ENCODE peak calls at places on chromosomes 6 and 20, in nine cellular contexts. Z is upper lobe of right lung, Y is choroid plexus epithelial cell, C is tibial nerve, O is fibroblast of lung, F is foreskin fibroblast, G is mammary epithelial cell, X is BJ, M is bronchial epithelial cell. V is an unnamed sample.
A peak's percentile ranks its signal among the peaks of the same experiment; 100 is the strongest.

GRCh38 chr20:15940127-15940526 is 633.1 kb downstream of the KIF16B start:
- DNase-seq in Y (no peak), C (no peak), O (no peak), G (no peak), Z (no peak), M (no peak), F (no peak), X (no peak), V (no peak)

GRCh38 chr6:524803-525202 is 132.1 kb downstream of the HUS1B start:
- DNase-seq in Y (peak; percentile 20), M (no peak), X (no peak), G (no peak), O (no peak), F (no peak), C (no peak), Z (no peak), V (no peak)

GRCh38 chr6:152087096-152087495 is 279.6 kb downstream of the ESR1 start:
- DNase-seq in X (no peak), M (no peak), G (peak; percentile 37), O (no peak), C (no peak), Y (no peak), F (no peak), Z (no peak), V (no peak)

GRCh38 chr6:17730078-17730704 is 23.5 kb upstream of the NUP153 start:
- DNase-seq in F (no peak), G (peak; percentile 25), Z (no peak), Y (no peak), X (no peak), O (no peak), C (no peak), M (peak; percentile 53), V (no peak)

GRCh38 chr20:40443731-40444130 is 245.3 kb downstream of the MAFB start:
- DNase-seq in M (no peak), O (no peak), F (no peak), Y (no peak), C (no peak), X (no peak), Z (no peak), G (no peak), V (no peak)

GRCh38 chr6:925656-926213 is 232.8 kb upstream of the EXOC2 start:
- DNase-seq in M (peak; percentile 29), C (no peak), F (no peak), Y (no peak), O (no peak), Z (no peak), X (no peak), G (peak; percentile 6), V (no peak)

GRCh38 chr6:152605901-152606390 is 31.2 kb downstream of the SYNE1 start:
- DNase-seq in O (no peak), Y (no peak), X (no peak), C (no peak), G (no peak), Z (no peak), M (no peak), F (no peak), V (no peak)

GRCh38 chr6:41767112-41767946 is 12.4 kb downstream of the FRS3 start:
- DNase-seq in O (peak; percentile 78), M (peak; percentile 87), G (peak; percentile 87), X (peak; percentile 80), C (no peak), Y (peak; percentile 70), Z (peak; percentile 64), F (peak; percentile 88), V (peak; percentile 69)

GRCh38 chr6:24933868-24934401 is 1.8 kb downstream of the RIPOR2 start:
- DNase-seq in Y (peak; percentile 28), C (no peak), F (no peak), Z (no peak), O (no peak), X (no peak), G (no peak), M (peak; percentile 30), V (no peak)

GRCh38 chr6:129795261-129795660 is 65.9 kb downstream of the TMEM244 start:
- DNase-seq in X (no peak), M (no peak), Y (no peak), O (peak; percentile 19), Z (no peak), G (no peak), F (no peak), C (no peak), V (no peak)

GRCh38 chr20:13008761-13009681 is at the start of gene SPTLC3:
- DNase-seq in X (no peak), G (peak; percentile 72), F (peak; percentile 23), C (peak; percentile 15), O (peak; percentile 66), Z (no peak), Y (peak; percentile 61), M (peak; percentile 58), V (no peak)

GRCh38 chr6:167091149-167092107 is 31.5 kb upstream of the CCR6 start:
- DNase-seq in F (no peak), Z (no peak), Y (no peak), X (no peak), C (no peak), M (no peak), O (no peak), G (no peak), V (no peak)

GRCh38 chr6:149158076-149158475 is 159.4 kb upstream of the TAB2 start:
- DNase-seq in Z (no peak), X (no peak), G (no peak), F (no peak), Y (no peak), O (no peak), M (no peak), C (no peak), V (no peak)

GRCh38 chr6:56803594-56803993 is 151.3 kb upstream of the BEND6 start:
- DNase-seq in O (peak; percentile 76), F (no peak), G (no peak), Z (no peak), M (no peak), C (no peak), Y (peak; percentile 85), X (no peak), V (no peak)

GRCh38 chr20:462199-462991 is at the start of gene TBC1D20:
- DNase-seq in C (peak; percentile 57), O (peak; percentile 85), F (peak; percentile 85), Y (peak; percentile 90), M (peak; percentile 74), Z (peak; percentile 92), G (peak; percentile 81), X (no peak), V (peak; percentile 49)
- TF ChIP-seq CTCF in C (peak; percentile 19), O (no peak), F (no peak), Y (peak; percentile 40), M (peak; percentile 35), Z (no peak), G (no peak), X (peak; percentile 33), V (no peak)

GRCh38 chr6:2127484-2127911 is 117.9 kb downstream of the GMDS start:
- DNase-seq in G (no peak), O (no peak), M (no peak), X (no peak), F (no peak), Z (peak; percentile 70), C (no peak), Y (no peak), V (no peak)
- H3K4me3 ChIP-seq in G (no peak overlapping the region), O (no peak overlapping the region), M (no peak overlapping the region), X (no peak overlapping the region), F (no peak overlapping the region), Z (no peak overlapping the region), C (no peak overlapping the region), Y (no peak overlapping the region), V (no peak overlapping the region)

GRCh38 chr6:79756496-79756895 is 125.4 kb downstream of the SH3BGRL2 start:
- DNase-seq in G (no peak), M (no peak), O (no peak), X (peak; percentile 22), F (no peak), Y (no peak), Z (no peak), C (no peak), V (no peak)

GRCh38 chr6:79763301-79763700 is 132.2 kb downstream of the SH3BGRL2 start:
- DNase-seq in C (no peak), Z (no peak), M (no peak), F (no peak), O (no peak), Y (no peak), G (no peak), X (no peak), V (no peak)

GRCh38 chr6:79764758-79765157 is 133.6 kb downstream of the SH3BGRL2 start:
- DNase-seq in O (no peak), Y (no peak), F (no peak), G (no peak), C (no peak), M (no peak), Z (no peak), X (no peak), V (no peak)

DNA sequence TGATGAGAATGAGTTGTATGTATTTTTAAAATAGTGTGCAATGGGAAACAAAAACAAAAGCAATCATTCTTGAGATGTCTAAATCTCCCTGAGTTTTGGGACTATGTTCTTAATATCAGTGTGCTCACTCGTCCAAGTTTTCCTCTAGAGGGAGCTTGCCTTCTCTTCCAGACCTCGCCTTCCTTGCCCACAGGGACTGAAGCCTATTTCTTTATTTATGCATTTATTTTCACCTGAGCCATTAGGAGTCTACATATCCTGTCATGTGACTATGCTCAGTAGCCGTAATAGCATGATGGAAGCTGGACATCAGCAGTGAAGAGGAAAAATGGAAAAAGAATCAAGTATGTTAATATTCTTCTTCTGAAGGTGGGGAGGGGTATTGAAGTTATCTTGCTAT is 131.2 kb downstream of the SH3BGRL2 start:
- DNase-seq in M (peak; percentile 16), C (no peak), G (no peak), Z (no peak), X (no peak), F (no peak), O (peak; percentile 5), Y (peak; percentile 48), V (no peak)
- TF ChIP-seq CTCF in M (peak; percentile 31), C (no peak), G (peak; percentile 29), Z (no peak), X (peak; percentile 14), F (peak; percentile 24), O (peak; percentile 4), Y (peak; percentile 65), V (peak; percentile 37)

GRCh38 chr6:119360262-119360915 is 10.8 kb upstream of the MAN1A1 start:
- DNase-seq in F (no peak), Y (no peak), C (no peak), Z (no peak), O (no peak), M (no peak), X (no peak), G (no peak), V (no peak)

GRCh38 chr6:119355890-119356289 is 6.3 kb upstream of the MAN1A1 start:
- DNase-seq in Y (no peak), M (no peak), O (no peak), C (no peak), Z (no peak), F (no peak), X (no peak), G (no peak), V (no peak)

DNA sequence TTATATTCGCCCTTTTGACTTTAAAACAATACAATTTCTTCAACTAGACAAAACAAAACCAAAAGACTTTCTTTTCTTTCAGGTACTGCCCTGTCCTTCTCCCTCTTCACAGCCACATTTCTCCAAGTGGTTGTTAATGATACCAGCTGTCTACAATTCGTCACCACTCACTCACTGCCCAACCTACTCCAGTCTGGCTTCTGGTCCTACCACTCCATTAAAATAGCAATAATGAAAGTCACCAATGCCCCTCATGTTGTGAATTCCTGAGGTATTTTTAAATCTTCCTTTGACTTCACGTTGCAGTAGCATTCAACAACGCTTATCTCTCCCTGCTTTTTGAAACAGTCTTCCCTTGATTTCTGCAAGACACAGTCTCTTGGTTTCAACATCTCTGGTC is 11.6 kb upstream of the MAN1A1 start:
- DNase-seq in O (no peak), C (no peak), F (no peak), X (no peak), M (no peak), Z (no peak), Y (no peak), G (no peak), V (no peak)
- H3K4me3 ChIP-seq in O (no peak overlapping the region), C (no peak overlapping the region), F (no peak overlapping the region), X (no peak overlapping the region), M (no peak overlapping the region), Z (no peak overlapping the region), Y (no peak overlapping the region), G (no peak overlapping the region), V (no peak overlapping the region)